ENCODE peak calls at places on chromosome 16, in seven cellular contexts. S is pancreas, Z is left lung, W is HepG2, L is HCT116, J is right cardiac atrium, T is heart left ventricle. C is an unnamed sample. For H3K4me1, the result is how much of the 10 kb centered on the place peaks cover.

GRCh38 chr16:81634380-81635121 is 144.5 kb upstream of the PLCG2 start:
- ATAC-seq in S (no peak), Z (no peak), W (no peak), L (no peak), J (peak), T (no peak), C (no peak)

GRCh38 chr16:24822542-24822941 is 23.2 kb upstream of the SLC5A11 start:
- ATAC-seq in S (no peak), Z (no peak), W (peak), L (peak), J (no peak), T (peak), C (no peak)

GRCh38 chr16:9119795-9120194 is 28.4 kb downstream of the HAPSTR1 start:
- ATAC-seq in S (no peak), Z (peak), W (no peak), L (no peak), J (peak), T (no peak), C (peak)

GRCh38 chr16:70520612-70521297 is 2.6 kb downstream of the COG4 start:
- ATAC-seq in S (no peak), Z (no peak), W (no peak), L (no peak), J (no peak), T (no peak), C (no peak)

GRCh38 chr16:61858996-61859395 is 177.2 kb downstream of the CDH8 start:
- ATAC-seq in S (no peak), Z (no peak), W (no peak), L (no peak), J (no peak), T (no peak), C (no peak)

GRCh38 chr16:15607700-15608396 is 35.1 kb downstream of the MARF1 start:
- ATAC-seq in S (no peak), Z (peak), W (peak), L (no peak), J (peak), T (peak), C (peak)

GRCh38 chr16:24800586-24800985 is 45.2 kb upstream of the SLC5A11 start:
- ATAC-seq in S (no peak), Z (peak), W (peak), L (peak), J (no peak), T (peak), C (peak)

GRCh38 chr16:57544129-57544653 is 1.7 kb downstream of the ADGRG5 start:
- ATAC-seq in S (no peak), Z (peak), W (no peak), L (no peak), J (peak), T (peak), C (no peak)

GRCh38 chr16:85917959-85918358 is 19.0 kb downstream of the IRF8 start:
- ATAC-seq in S (no peak), Z (no peak), W (no peak), L (no peak), J (no peak), T (no peak), C (no peak)

GRCh38 chr16:72639494-72639893 is 408.4 kb downstream of the ZFHX3 start:
- ATAC-seq in S (no peak), Z (no peak), W (no peak), L (no peak), J (no peak), T (no peak), C (no peak)

GRCh38 chr16:53732296-53732929 is 28.5 kb downstream of the FTO start:
- ATAC-seq in S (peak), Z (peak), W (no peak), L (no peak), J (peak), T (peak), C (no peak)

GRCh38 chr16:617855-618254 is 12.9 kb upstream of the WFIKKN1 start:
- ATAC-seq in S (no peak), Z (peak), W (no peak), L (no peak), J (peak), T (no peak), C (no peak)

GRCh38 chr16:49639739-49640388 is 216.0 kb downstream of the ZNF423 start:
- ATAC-seq in S (no peak), Z (peak), W (peak), L (no peak), J (peak), T (peak), C (peak)

GRCh38 chr16:48076455-48077012 is 79.3 kb downstream of the ABCC12 start:
- ATAC-seq in S (peak), Z (no peak), W (peak), L (no peak), J (no peak), T (no peak), C (no peak)

GRCh38 chr16:81703177-81704155 is 75.6 kb upstream of the PLCG2 start:
- ATAC-seq in S (no peak), Z (peak), W (peak), L (peak), J (no peak), T (no peak), C (no peak)

GRCh38 chr16:78822509-78822908 is 723.1 kb downstream of the WWOX start:
- ATAC-seq in S (no peak), Z (no peak), W (no peak), L (no peak), J (no peak), T (no peak), C (no peak)

GRCh38 chr16:56858375-56858774 is 6.6 kb upstream of the SLC12A3 start:
- ATAC-seq in S (no peak), Z (peak), W (no peak), L (no peak), J (no peak), T (no peak), C (no peak)

GRCh38 chr16:48511716-48512115 is 98.3 kb downstream of the N4BP1 start:
- ATAC-seq in S (no peak), Z (peak), W (no peak), L (peak), J (no peak), T (no peak), C (no peak)

GRCh38 chr16:48231675-48232214 is 12.4 kb upstream of the LONP2 start:
- ATAC-seq in S (no peak), Z (peak), W (peak), L (peak), J (no peak), T (peak), C (no peak)

GRCh38 chr16:11232852-11233726 is 22.9 kb downstream of the SOCS1 start:
- ATAC-seq in S (no peak), Z (peak), W (peak), L (no peak), J (peak), T (peak), C (peak)

GRCh38 chr16:79658301-79659001 is 57.9 kb upstream of the MAF start:
- ATAC-seq in S (no peak), Z (peak), W (peak), L (no peak), J (no peak), T (no peak), C (no peak)

GRCh38 chr16:70805380-70805779 is 4.4 kb upstream of the VAC14 start:
- ATAC-seq in S (no peak), Z (no peak), W (no peak), L (no peak), J (no peak), T (no peak), C (no peak)

GRCh38 chr16:73093146-73094144 is 45.5 kb upstream of the ZFHX3 start:
- ATAC-seq in S (no peak), Z (no peak), W (no peak), L (no peak), J (no peak), T (peak), C (no peak)

GRCh38 chr16:70736454-70737376 is 50.9 kb upstream of the MTSS2 start:
- ATAC-seq in S (no peak), Z (no peak), W (peak), L (no peak), J (no peak), T (no peak), C (no peak)

GRCh38 chr16:2040031-2040430 is 7.6 kb downstream of the NTHL1 start:
- ATAC-seq in S (no peak), Z (no peak), W (peak), L (no peak), J (peak), T (no peak), C (no peak)
- H3K4me1 ChIP-seq in S (under half), Z (half or more), W (half or more), L (under half), J (under half), T (half or more), C (half or more)

GRCh38 chr16:30623558-30624283 is 13.5 kb upstream of the ZNF689 start:
- ATAC-seq in S (no peak), Z (no peak), W (peak), L (no peak), J (no peak), T (no peak), C (no peak)
- H3K4me1 ChIP-seq in S (under half), Z (under half), W (half or more), L (under half), J (under half), T (under half), C (under half)

DNA sequence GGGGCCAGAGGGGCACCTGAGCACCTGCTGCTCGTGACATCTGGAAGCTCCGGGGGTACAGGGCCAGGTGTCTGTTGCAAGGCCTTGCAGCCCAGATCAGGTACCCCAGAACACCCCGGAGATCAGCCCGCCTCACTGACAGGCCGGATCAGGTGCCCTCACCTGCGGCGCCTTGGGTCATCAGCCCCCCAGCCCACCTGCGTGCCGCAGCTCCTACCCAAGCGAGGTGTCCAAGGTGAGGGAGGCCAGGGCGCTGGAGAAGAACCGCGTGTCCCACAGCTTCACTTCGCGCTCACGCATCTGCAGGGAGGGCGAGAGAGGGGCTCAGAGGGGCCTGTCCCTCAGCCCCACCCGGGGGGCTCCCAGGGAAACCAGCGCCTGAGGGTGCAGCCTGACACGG is 16.1 kb downstream of the VASN start:
- ATAC-seq in S (no peak), Z (no peak), W (no peak), L (no peak), J (no peak), T (no peak), C (no peak)
- H3K4me1 ChIP-seq in S (under half), Z (under half), W (under half), L (under half), J (under half), T (half or more), C (under half)

GRCh38 chr16:27332105-27332504 is 18.3 kb downstream of the IL4R start:
- ATAC-seq in S (no peak), Z (no peak), W (no peak), L (no peak), J (peak), T (peak), C (no peak)
- H3K4me1 ChIP-seq in S (under half), Z (under half), W (under half), L (under half), J (under half), T (under half), C (under half)

GRCh38 chr16:27223701-27224100 is 20.4 kb downstream of the KDM8 start:
- ATAC-seq in S (no peak), Z (no peak), W (no peak), L (no peak), J (no peak), T (no peak), C (no peak)
- H3K4me1 ChIP-seq in S (under half), Z (under half), W (under half), L (under half), J (under half), T (under half), C (under half)

DNA sequence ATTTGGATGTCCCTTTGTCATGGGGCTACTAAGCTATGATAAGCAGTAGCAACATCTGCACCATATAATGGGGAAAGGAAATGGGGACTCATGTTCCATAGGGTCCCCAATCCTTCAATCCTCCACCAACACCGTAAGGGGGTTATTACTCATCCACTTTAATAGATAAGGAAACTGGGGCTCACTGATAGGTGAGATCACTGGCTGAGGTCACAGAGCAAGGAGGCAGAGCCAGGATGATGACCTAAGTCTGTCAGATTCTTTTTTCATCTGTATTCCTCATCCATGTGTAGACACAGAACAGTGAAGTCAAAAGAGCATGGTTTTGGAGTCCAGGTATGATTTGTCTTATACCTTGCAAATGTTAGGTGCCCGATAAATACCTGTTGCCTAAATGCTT is 10.5 kb upstream of the ADAMTS18 start:
- ATAC-seq in S (no peak), Z (no peak), W (no peak), L (no peak), J (no peak), T (no peak), C (no peak)
- H3K4me1 ChIP-seq in S (under half), Z (under half), W (under half), L (under half), J (under half), T (under half), C (under half)

GRCh38 chr16:88700322-88700635 is 5.9 kb downstream of the RNF166 start:
- ATAC-seq in S (no peak), Z (no peak), W (peak), L (no peak), J (no peak), T (no peak), C (no peak)
- H3K4me1 ChIP-seq in S (under half), Z (under half), W (half or more), L (under half), J (under half), T (half or more), C (half or more)

GRCh38 chr16:12661656-12662172 is 142.0 kb downstream of the CPPED1 start:
- ATAC-seq in S (no peak), Z (peak), W (peak), L (no peak), J (no peak), T (peak), C (no peak)
- H3K4me1 ChIP-seq in S (under half), Z (under half), W (under half), L (under half), J (under half), T (under half), C (under half)

DNA sequence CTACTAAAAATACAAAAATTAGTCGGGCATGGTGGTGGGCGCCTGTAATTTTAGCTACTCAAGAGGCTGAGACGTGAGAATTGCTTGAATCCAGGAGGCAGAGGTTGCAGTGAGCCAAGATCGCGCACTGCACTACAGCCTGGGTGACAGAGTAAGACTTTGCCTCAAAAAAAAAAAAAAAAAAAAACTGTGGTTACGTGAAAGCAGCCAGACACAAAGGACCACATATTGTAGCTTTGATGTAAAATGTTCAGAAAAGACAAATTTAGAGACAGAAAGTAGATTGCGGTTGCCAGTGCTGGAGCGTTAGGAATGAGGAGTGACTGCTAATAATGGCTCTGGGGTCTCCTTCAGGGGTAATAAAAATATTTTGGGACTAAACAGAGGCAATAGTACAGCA is 4.0 kb upstream of the MEAK7 start:
- ATAC-seq in S (no peak), Z (no peak), W (no peak), L (no peak), J (no peak), T (no peak), C (no peak)
- H3K4me1 ChIP-seq in S (under half), Z (under half), W (under half), L (under half), J (under half), T (under half), C (under half)

C was measured in gastroesophageal sphincter.